ENCODE peak calls at places on chromosomes 1 and 21, in six cellular contexts. D, Y, R, M, S and I are unnamed samples.

GRCh38 chr1:1239624-1240347 is 6.7 kb downstream of the C1QTNF12 start:
- DNase-seq in D (no peak), Y (no peak), R (no peak), M (no peak), S (no peak), I (no peak)

GRCh38 chr1:10280442-10281350 is 70.3 kb downstream of the KIF1B start:
- DNase-seq in D (no peak), Y (no peak), R (no peak), M (no peak), S (no peak), I (no peak)

GRCh38 chr1:1609822-1610485 is 5.3 kb upstream of the MIB2 start:
- DNase-seq in D (no peak), Y (no peak), R (no peak), M (no peak), S (no peak), I (no peak)

GRCh38 chr1:166974647-166975345 is 544 bp downstream of the ILDR2 start:
- DNase-seq in D (peak; percentile 17), Y (peak; percentile 4), R (peak; percentile 40), M (no peak), S (no peak), I (no peak)

GRCh38 chr1:152960452-152961044 is 9.9 kb upstream of the SPRR4 start:
- DNase-seq in D (no peak), Y (no peak), R (no peak), M (no peak), S (no peak), I (peak; percentile 20)

GRCh38 chr1:41843378-41843777 is 75.3 kb downstream of the HIVEP3 start:
- DNase-seq in D (no peak), Y (no peak), R (no peak), M (no peak), S (no peak), I (no peak)

GRCh38 chr1:212135166-212135565 is 99.6 kb downstream of the DTL start:
- DNase-seq in D (no peak), Y (no peak), R (no peak), M (no peak), S (no peak), I (no peak)

GRCh38 chr1:76668046-76668445 is 199.2 kb upstream of the ST6GALNAC5 start:
- DNase-seq in D (no peak), Y (no peak), R (peak; percentile 45), M (no peak), S (no peak), I (no peak)

GRCh38 chr1:178408869-178409268 is 87.9 kb downstream of the CLEC20A start:
- DNase-seq in D (no peak), Y (no peak), R (no peak), M (no peak), S (no peak), I (no peak)

GRCh38 chr1:206517784-206518183 is 10.5 kb downstream of the RASSF5 start:
- DNase-seq in D (no peak), Y (no peak), R (no peak), M (no peak), S (no peak), I (no peak)

GRCh38 chr1:179816196-179816960 is 61.2 kb downstream of the TOR1AIP2 start:
- DNase-seq in D (no peak), Y (no peak), R (peak; percentile 38), M (no peak), S (no peak), I (no peak)

GRCh38 chr1:15304708-15305326 is 57.8 kb downstream of the FHAD1 start:
- DNase-seq in D (peak; percentile 76), Y (peak; percentile 68), R (peak; percentile 90), M (peak; percentile 33), S (peak; percentile 55), I (peak; percentile 41)

GRCh38 chr21:41715649-41716321 is 51.1 kb downstream of the RIPK4 start:
- DNase-seq in D (no peak), Y (no peak), R (no peak), M (no peak), S (no peak), I (no peak)

GRCh38 chr1:116411784-116412479 is 38.9 kb downstream of the ATP1A1 start:
- DNase-seq in D (no peak), Y (no peak), R (no peak), M (no peak), S (no peak), I (no peak)

GRCh38 chr1:24308365-24309015 is 10.7 kb upstream of the GRHL3 start:
- DNase-seq in D (no peak), Y (no peak), R (no peak), M (no peak), S (no peak), I (no peak)

GRCh38 chr1:53754484-53755312 is 15.7 kb upstream of the GLIS1 start:
- DNase-seq in D (no peak), Y (no peak), R (peak; percentile 62), M (no peak), S (peak; percentile 46), I (no peak)